ENCODE peak calls at places on chromosomes 3 and 15, in ten cellular contexts. L is GM19239; Z is stimulated activated CD4-positive, alpha-beta T cell treated with anti-CD3 and anti-CD28 coated beads, Interleukin-4, amount 100 ng/mL, for 1 hour; F is WTC11; W is foreskin fibroblast; J is right lobe of liver; O is iris pigment epithelial cell; E is cardiac fibroblast; S is NCI-H524; T is brain microvascular endothelial cell. G is an unnamed sample.

GRCh38 chr3:17233398-17233800 is 348.6 kb downstream of the PLCL2 start:
- DNase-seq in O (peak), J (no peak), T (peak), S (peak), L (peak), W (peak), E (peak), Z (no peak), F (no peak), G (peak)

GRCh38 chr15:38460543-38460942 is 6.6 kb downstream of the FAM98B start:
- DNase-seq in O (no peak), F (no peak), E (no peak), J (no peak), W (no peak), T (no peak), S (no peak), L (no peak), Z (no peak), G (no peak)

GRCh38 chr3:129942296-129942695 is 32.2 kb upstream of the TRH start:
- DNase-seq in O (peak), L (peak), F (peak), S (peak), Z (peak), T (peak), E (peak), W (peak), J (peak), G (peak)

GRCh38 chr15:66838671-66839239 is 136.7 kb downstream of the SMAD6 start:
- DNase-seq in E (peak), J (no peak), W (no peak), O (peak), S (no peak), F (no peak), L (no peak), T (peak), Z (no peak), G (peak)

GRCh38 chr3:57091471-57091870 is 31.0 kb downstream of the SPATA12 start:
- DNase-seq in F (no peak), E (peak), W (peak), Z (no peak), T (peak), S (no peak), L (no peak), O (peak), J (no peak), G (peak)

GRCh38 chr15:58298883-58299282 is 132.9 kb upstream of the LIPC start:
- DNase-seq in F (no peak), L (no peak), W (no peak), J (no peak), Z (no peak), T (no peak), E (no peak), S (no peak), O (no peak), G (no peak)

GRCh38 chr3:36890261-36890660 is 54.6 kb downstream of the TRANK1 start:
- DNase-seq in S (no peak), O (no peak), E (no peak), W (no peak), T (no peak), L (no peak), Z (no peak), J (no peak), F (no peak), G (no peak)

GRCh38 chr3:86563358-86563970 is 427.5 kb downstream of the VGLL3 start:
- DNase-seq in T (no peak), W (peak), S (peak), Z (no peak), E (peak), L (peak), F (no peak), O (peak), J (no peak), G (peak)

GRCh38 chr3:124707667-124708066 is 22.6 kb upstream of the UMPS start:
- DNase-seq in J (no peak), L (no peak), O (peak), W (peak), T (peak), S (no peak), F (no peak), Z (no peak), E (peak), G (peak)

GRCh38 chr3:195260286-195260905 is 10.6 kb downstream of the XXYLT1 start:
- DNase-seq in O (peak), T (no peak), L (no peak), S (peak), Z (no peak), W (no peak), E (peak), F (peak), J (no peak), G (no peak)

GRCh38 chr3:134991472-134992010 is 196.5 kb downstream of the EPHB1 start:
- DNase-seq in L (no peak), J (no peak), T (no peak), E (no peak), Z (no peak), S (no peak), W (no peak), F (no peak), O (no peak), G (no peak)

GRCh38 chr15:40234783-40235182 is 4.1 kb upstream of the PAK6 start:
- DNase-seq in F (no peak), J (no peak), W (no peak), L (no peak), O (no peak), Z (no peak), E (no peak), T (no peak), S (no peak), G (no peak)

GRCh38 chr3:58101499-58102370 is 93.5 kb downstream of the FLNB start:
- DNase-seq in L (no peak), T (no peak), Z (no peak), W (no peak), E (no peak), J (peak), O (no peak), F (no peak), S (no peak), G (no peak)

GRCh38 chr3:119257654-119258410 is 17.2 kb upstream of the B4GALT4 start:
- DNase-seq in J (no peak), F (no peak), O (peak), L (no peak), W (no peak), T (no peak), E (peak), S (no peak), Z (no peak), G (peak)

GRCh38 chr15:43877371-43877770 is 50.6 kb downstream of the WDR76 start:
- DNase-seq in F (no peak), W (no peak), Z (no peak), S (no peak), E (no peak), J (no peak), T (no peak), O (no peak), L (no peak), G (no peak)

GRCh38 chr3:128499724-128500275 is 6.8 kb upstream of the GATA2 start:
- DNase-seq in E (peak), O (peak), T (no peak), W (no peak), Z (no peak), F (no peak), J (no peak), L (no peak), S (no peak), G (no peak)

GRCh38 chr3:27125821-27126501 is 243.2 kb downstream of the NEK10 start:
- DNase-seq in S (peak), E (no peak), L (no peak), W (no peak), T (no peak), J (no peak), Z (no peak), O (no peak), F (no peak), G (no peak)

GRCh38 chr15:29099131-29099880 is 170.3 kb downstream of the NSMCE3 start:
- DNase-seq in Z (no peak), F (no peak), S (no peak), T (no peak), E (no peak), W (no peak), J (no peak), L (no peak), O (no peak), G (no peak)

GRCh38 chr15:82122754-82123400 is 77.1 kb upstream of the MEX3B start:
- DNase-seq in Z (no peak), S (no peak), T (peak), F (no peak), W (peak), J (no peak), E (peak), O (peak), L (no peak), G (peak)

GRCh38 chr3:187925326-187925725 is 180.1 kb upstream of the BCL6 start:
- DNase-seq in J (no peak), S (no peak), W (no peak), L (no peak), F (no peak), E (no peak), T (no peak), O (peak), Z (no peak), G (no peak)

GRCh38 chr3:156187146-156187769 is 66.9 kb downstream of the KCNAB1 start:
- DNase-seq in S (no peak), L (no peak), W (peak), T (peak), O (peak), J (no peak), E (peak), Z (no peak), F (no peak), G (peak)

GRCh38 chr3:112638327-112639020 is 2.5 kb downstream of the CCDC80 start:
- DNase-seq in T (no peak), E (no peak), O (no peak), Z (no peak), S (no peak), W (no peak), J (peak), F (no peak), L (no peak), G (no peak)

GRCh38 chr3:128787256-128788253 is 61.6 kb downstream of the RAB7A start:
- DNase-seq in S (peak), T (peak), L (no peak), Z (no peak), F (peak), J (no peak), O (peak), W (no peak), E (peak), G (peak)

GRCh38 chr15:67835349-67836133 is 4.3 kb downstream of the RNU6-1 start:
- DNase-seq in J (no peak), O (no peak), F (peak), W (no peak), E (no peak), S (peak), Z (peak), T (no peak), L (no peak), G (no peak)